ENCODE peak calls at places on chromosomes 13 and 19, in eight cellular contexts. One of them, this sample, is unnamed.

GRCh38 chr19:50854636-50855410 is at the start of gene KLK3:
- DNase-seq in CD8-positive, alpha-beta memory T cell: no peak
- DNase-seq in nucleus accumbens: no peak
- DNase-seq in BE2C: no peak
- DNase-seq in COR-L47: no peak
- DNase-seq in mammary epithelial cell: no peak
- DNase-seq in SJCRH30: no peak
- DNase-seq in lower leg skin: no peak
- DNase-seq in this sample: no peak

GRCh38 chr19:49896863-49897621 is at the start of gene IL4I1:
- DNase-seq in CD8-positive, alpha-beta memory T cell: peak
- DNase-seq in nucleus accumbens: no peak
- DNase-seq in BE2C: no peak
- DNase-seq in COR-L47: no peak
- DNase-seq in mammary epithelial cell: no peak
- DNase-seq in SJCRH30: no peak
- DNase-seq in lower leg skin: no peak
- DNase-seq in this sample: peak

GRCh38 chr19:43731854-43732253 is 16.0 kb downstream of the IRGC start:
- DNase-seq in CD8-positive, alpha-beta memory T cell: no peak
- DNase-seq in nucleus accumbens: no peak
- DNase-seq in BE2C: peak
- DNase-seq in COR-L47: no peak
- DNase-seq in mammary epithelial cell: no peak
- DNase-seq in SJCRH30: peak
- DNase-seq in lower leg skin: no peak
- DNase-seq in this sample: no peak

GRCh38 chr19:32041681-32042292 is 303.6 kb upstream of the ZNF507 start:
- DNase-seq in CD8-positive, alpha-beta memory T cell: no peak
- DNase-seq in nucleus accumbens: peak
- DNase-seq in BE2C: peak
- DNase-seq in COR-L47: no peak
- DNase-seq in mammary epithelial cell: peak
- DNase-seq in SJCRH30: peak
- DNase-seq in lower leg skin: no peak
- DNase-seq in this sample: no peak

GRCh38 chr13:76293751-76294150 is 592.5 kb downstream of the KCTD12 start:
- DNase-seq in CD8-positive, alpha-beta memory T cell: no peak
- DNase-seq in nucleus accumbens: no peak
- DNase-seq in BE2C: no peak
- DNase-seq in COR-L47: no peak
- DNase-seq in mammary epithelial cell: peak
- DNase-seq in SJCRH30: no peak
- DNase-seq in lower leg skin: no peak
- DNase-seq in this sample: no peak

GRCh38 chr13:32430018-32430747 is 2.3 kb upstream of the N4BP2L1 start:
- DNase-seq in CD8-positive, alpha-beta memory T cell: no peak
- DNase-seq in nucleus accumbens: no peak
- DNase-seq in BE2C: no peak
- DNase-seq in COR-L47: no peak
- DNase-seq in mammary epithelial cell: no peak
- DNase-seq in SJCRH30: peak
- DNase-seq in lower leg skin: no peak
- DNase-seq in this sample: no peak

GRCh38 chr19:4208385-4209094 is 20.8 kb upstream of the EBI3 start:
- DNase-seq in CD8-positive, alpha-beta memory T cell: no peak
- DNase-seq in nucleus accumbens: no peak
- DNase-seq in BE2C: no peak
- DNase-seq in COR-L47: peak
- DNase-seq in mammary epithelial cell: peak
- DNase-seq in SJCRH30: peak
- DNase-seq in lower leg skin: no peak
- DNase-seq in this sample: no peak

GRCh38 chr19:16626796-16627193 is 1.2 kb downstream of the MED26 start:
- DNase-seq in CD8-positive, alpha-beta memory T cell: no peak
- DNase-seq in nucleus accumbens: no peak
- DNase-seq in BE2C: no peak
- DNase-seq in COR-L47: no peak
- DNase-seq in mammary epithelial cell: peak
- DNase-seq in SJCRH30: no peak
- DNase-seq in lower leg skin: no peak
- DNase-seq in this sample: no peak

GRCh38 chr19:42367929-42368328 is 22.2 kb downstream of the CNFN start:
- DNase-seq in CD8-positive, alpha-beta memory T cell: no peak
- DNase-seq in nucleus accumbens: no peak
- DNase-seq in BE2C: no peak
- DNase-seq in COR-L47: no peak
- DNase-seq in mammary epithelial cell: no peak
- DNase-seq in SJCRH30: no peak
- DNase-seq in lower leg skin: no peak
- DNase-seq in this sample: no peak

GRCh38 chr19:13918726-13919411 is 12.9 kb downstream of the CC2D1A start:
- DNase-seq in CD8-positive, alpha-beta memory T cell: no peak
- DNase-seq in nucleus accumbens: no peak
- DNase-seq in BE2C: no peak
- DNase-seq in COR-L47: no peak
- DNase-seq in mammary epithelial cell: no peak
- DNase-seq in SJCRH30: no peak
- DNase-seq in lower leg skin: no peak
- DNase-seq in this sample: no peak

GRCh38 chr13:113981201-113981605 is 7.3 kb upstream of the C13orf46 start:
- DNase-seq in CD8-positive, alpha-beta memory T cell: no peak
- DNase-seq in nucleus accumbens: no peak
- DNase-seq in BE2C: no peak
- DNase-seq in COR-L47: peak
- DNase-seq in mammary epithelial cell: peak
- DNase-seq in SJCRH30: no peak
- DNase-seq in lower leg skin: peak
- DNase-seq in this sample: no peak

GRCh38 chr13:60369242-60369641 is 27.8 kb upstream of the TDRD3 start:
- DNase-seq in CD8-positive, alpha-beta memory T cell: no peak
- DNase-seq in nucleus accumbens: no peak
- DNase-seq in BE2C: no peak
- DNase-seq in COR-L47: no peak
- DNase-seq in mammary epithelial cell: peak
- DNase-seq in SJCRH30: no peak
- DNase-seq in lower leg skin: no peak
- DNase-seq in this sample: no peak

GRCh38 chr19:49553451-49554271 is 25.9 kb downstream of the RCN3 start:
- DNase-seq in CD8-positive, alpha-beta memory T cell: no peak
- DNase-seq in nucleus accumbens: no peak
- DNase-seq in BE2C: no peak
- DNase-seq in COR-L47: no peak
- DNase-seq in mammary epithelial cell: peak
- DNase-seq in SJCRH30: no peak
- DNase-seq in lower leg skin: no peak
- DNase-seq in this sample: no peak

This sample was measured in memory B cell.